ENCODE peak calls at places on chromosomes 1 and 21, in six cellular contexts. M, A, V, P, Q and Z are unnamed samples. For H3K4me1 and H3K9me3, the result is how much of the 10 kb centered on the place peaks cover.

GRCh38 chr1:161039546-161039945 is 782 bp upstream of the TSTD1 start:
- DNase-seq in M (no peak), A (no peak), V (no peak), P (no peak), Q (no peak), Z (no peak)

GRCh38 chr1:214582289-214582891 is 20.6 kb upstream of the CENPF start:
- DNase-seq in M (peak), A (no peak), V (no peak), P (no peak), Q (no peak), Z (no peak)

GRCh38 chr1:50490640-50491039 is 67.4 kb upstream of the DMRTA2 start:
- DNase-seq in M (no peak), A (no peak), V (no peak), P (no peak), Q (no peak), Z (no peak)

GRCh38 chr1:19921310-19921709 is 2.1 kb downstream of the PLA2G2E start:
- DNase-seq in M (no peak), A (no peak), V (no peak), P (no peak), Q (peak), Z (peak)

GRCh38 chr1:22689505-22689904 is 21.1 kb upstream of the EPHB2 start:
- DNase-seq in M (no peak), A (no peak), V (no peak), P (no peak), Q (no peak), Z (no peak)

GRCh38 chr1:116367256-116367949 is 5.6 kb upstream of the ATP1A1 start:
- DNase-seq in M (no peak), A (no peak), V (no peak), P (no peak), Q (no peak), Z (no peak)

GRCh38 chr21:46001821-46002681 is 20.5 kb downstream of the COL6A1 start:
- DNase-seq in M (peak), A (no peak), V (no peak), P (no peak), Q (no peak), Z (peak)

GRCh38 chr1:222702210-222702609 is 10.1 kb downstream of the AIDA start:
- DNase-seq in M (no peak), A (no peak), V (no peak), P (no peak), Q (no peak), Z (no peak)

GRCh38 chr21:17925000-17925610 is 105.9 kb upstream of the C21orf91 start:
- DNase-seq in M (peak), A (peak), V (peak), P (peak), Q (peak), Z (peak)

DNA sequence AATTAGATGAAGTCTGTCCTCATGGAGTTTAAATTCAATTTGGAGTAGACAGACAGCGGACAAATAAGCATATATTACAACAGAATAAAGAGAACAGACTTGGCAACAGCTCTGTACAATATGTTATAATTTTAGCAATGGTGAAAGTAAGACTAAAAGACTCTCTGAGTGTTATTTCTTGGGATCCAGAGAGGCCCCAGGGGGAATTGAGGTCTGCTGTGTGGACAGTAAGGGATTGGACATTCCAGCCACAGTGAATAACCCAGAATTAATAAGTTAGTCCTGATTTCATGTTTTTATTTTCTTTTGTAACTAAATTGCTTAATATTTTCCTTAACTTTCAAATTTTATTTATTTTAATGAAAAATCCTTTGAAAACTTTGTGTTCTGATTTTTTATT is 101.7 kb downstream of the PATJ start:
- DNase-seq in M (no peak), A (no peak), V (no peak), P (no peak), Q (no peak), Z (no peak)
- H3K4me1 ChIP-seq in M (under half), A (under half), V (under half), P (under half), Q (under half), Z (under half)

GRCh38 chr1:38420666-38421065 is 374.1 kb upstream of the POU3F1 start:
- DNase-seq in M (no peak), A (no peak), V (no peak), P (no peak), Q (no peak), Z (no peak)

GRCh38 chr1:38418195-38419030 is 371.8 kb upstream of the POU3F1 start:
- DNase-seq in M (no peak), A (peak), V (no peak), P (no peak), Q (no peak), Z (no peak)
- H3K9me3 ChIP-seq in M (under half), A (under half), V (under half), P (under half), Q (under half), Z (under half)

DNA sequence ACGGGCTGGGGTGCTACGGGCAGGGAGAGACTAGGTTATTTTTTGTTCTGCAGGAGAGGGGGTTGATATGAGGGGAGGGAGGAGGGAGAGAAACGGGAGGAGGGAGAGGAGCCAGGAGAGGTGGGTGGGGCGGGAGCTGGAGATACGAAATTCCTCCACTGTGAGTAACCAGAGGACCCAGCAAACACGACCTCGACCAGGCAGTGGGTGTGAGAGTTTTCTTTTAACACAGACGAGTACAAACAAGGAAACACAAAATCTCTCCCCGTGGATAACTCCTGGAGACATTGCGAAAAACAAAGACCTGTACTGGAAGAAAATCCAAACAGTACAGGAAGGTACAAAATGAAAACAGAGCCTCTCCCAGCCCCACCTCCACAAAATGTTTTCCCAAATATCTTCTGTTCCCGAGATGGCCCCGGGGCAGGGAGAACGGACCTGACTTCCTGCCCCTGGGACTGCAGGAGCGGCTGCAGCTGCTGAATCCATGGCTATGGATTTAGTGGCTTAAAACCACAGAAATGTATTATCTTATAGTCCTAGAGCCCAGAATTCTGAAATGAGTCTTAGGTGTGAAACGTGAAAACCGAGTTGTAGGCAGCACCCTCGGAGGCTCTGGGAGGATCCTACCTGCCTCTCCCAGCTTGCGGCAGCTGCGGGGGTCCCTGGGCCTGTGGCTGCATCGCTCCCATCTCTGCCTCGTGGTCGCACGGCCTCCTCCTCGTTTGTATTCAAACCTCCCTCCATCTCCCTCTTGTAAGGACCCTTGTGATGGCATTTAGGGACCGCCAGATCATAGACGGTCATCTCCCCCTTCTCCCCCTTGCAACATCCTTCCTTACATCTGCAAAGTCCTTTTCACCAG is 82.2 kb downstream of the RIPK4 start:
- DNase-seq in M (no peak), A (no peak), V (peak), P (no peak), Q (peak), Z (no peak)
- H3K4me1 ChIP-seq in M (under half), A (under half), V (under half), P (under half), Q (under half), Z (under half)

GRCh38 chr21:23936224-23936623 is 1671.1 kb downstream of the MRPL39 start:
- DNase-seq in M (no peak), A (peak), V (no peak), P (no peak), Q (no peak), Z (no peak)

DNA sequence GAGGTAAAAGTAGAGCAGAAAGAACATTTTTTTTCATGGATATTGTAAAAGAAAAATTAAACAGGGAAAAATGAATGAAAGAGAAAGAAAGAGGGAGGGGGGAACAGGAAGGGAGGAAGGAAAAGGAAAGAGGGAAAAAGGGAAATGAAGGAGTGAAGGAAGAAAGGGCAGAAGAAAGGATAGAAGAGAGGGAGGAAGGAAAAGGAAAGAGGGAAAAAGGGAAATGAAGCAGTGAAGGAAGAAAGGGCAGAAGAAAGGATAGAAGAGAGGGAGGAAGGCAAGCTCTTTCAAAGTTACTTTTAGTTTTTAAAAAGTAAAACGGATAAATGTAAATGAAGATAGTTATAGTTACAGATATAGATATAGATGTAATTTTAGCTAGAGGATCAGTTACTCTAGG is 1676.7 kb downstream of the MRPL39 start:
- DNase-seq in M (no peak), A (no peak), V (no peak), P (no peak), Q (no peak), Z (no peak)
- H3K9me3 ChIP-seq in M (under half), A (under half), V (under half), P (under half), Q (under half), Z (under half)

DNA sequence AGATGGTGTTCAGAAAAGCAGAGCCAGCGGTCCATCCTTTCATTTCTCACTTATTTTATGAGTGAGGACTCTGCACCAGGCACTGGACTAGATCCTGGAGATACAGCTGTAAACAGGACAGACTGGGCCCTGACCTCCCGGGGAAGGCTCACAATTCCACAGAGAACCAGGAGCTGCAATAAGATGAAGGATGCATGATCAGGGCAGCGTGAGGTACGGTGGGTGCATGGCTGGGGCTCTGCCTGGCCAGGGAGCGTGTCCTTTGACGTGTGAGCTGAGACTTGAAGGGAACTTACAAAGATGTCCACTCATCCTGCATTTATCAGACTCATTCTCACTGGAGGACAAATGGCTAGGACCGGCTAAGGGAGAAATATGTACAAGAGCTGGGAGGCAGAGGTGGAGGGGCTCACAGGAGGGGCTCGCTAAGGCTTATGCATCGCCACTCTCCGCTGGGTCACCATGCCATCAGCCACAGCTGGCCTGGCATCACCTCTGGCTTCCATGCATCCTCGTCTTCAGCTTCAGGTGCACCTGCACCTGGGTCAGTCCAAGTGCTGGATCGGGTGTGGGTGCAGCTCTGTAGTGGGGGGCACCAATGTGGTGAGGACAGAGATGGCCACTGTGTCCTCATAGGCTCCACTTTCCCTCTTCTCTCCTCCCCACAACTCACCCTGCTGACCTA is 213.9 kb downstream of the TOMM20 start:
- DNase-seq in M (no peak), A (no peak), V (no peak), P (no peak), Q (no peak), Z (no peak)
- H3K4me1 ChIP-seq in M (under half), A (under half), V (under half), P (under half), Q (under half), Z (under half)

GRCh38 chr21:27741736-27742135 is 774.8 kb upstream of the ADAMTS5 start:
- DNase-seq in M (no peak), A (no peak), V (no peak), P (no peak), Q (no peak), Z (no peak)
- H3K9me3 ChIP-seq in M (under half), A (under half), V (under half), P (under half), Q (under half), Z (under half)

GRCh38 chr1:111214884-111215283 is 12.6 kb upstream of the CHI3L2 start:
- DNase-seq in M (no peak), A (no peak), V (no peak), P (peak), Q (no peak), Z (no peak)
- H3K4me1 ChIP-seq in M (under half), A (under half), V (under half), P (half or more), Q (under half), Z (under half)

DNA sequence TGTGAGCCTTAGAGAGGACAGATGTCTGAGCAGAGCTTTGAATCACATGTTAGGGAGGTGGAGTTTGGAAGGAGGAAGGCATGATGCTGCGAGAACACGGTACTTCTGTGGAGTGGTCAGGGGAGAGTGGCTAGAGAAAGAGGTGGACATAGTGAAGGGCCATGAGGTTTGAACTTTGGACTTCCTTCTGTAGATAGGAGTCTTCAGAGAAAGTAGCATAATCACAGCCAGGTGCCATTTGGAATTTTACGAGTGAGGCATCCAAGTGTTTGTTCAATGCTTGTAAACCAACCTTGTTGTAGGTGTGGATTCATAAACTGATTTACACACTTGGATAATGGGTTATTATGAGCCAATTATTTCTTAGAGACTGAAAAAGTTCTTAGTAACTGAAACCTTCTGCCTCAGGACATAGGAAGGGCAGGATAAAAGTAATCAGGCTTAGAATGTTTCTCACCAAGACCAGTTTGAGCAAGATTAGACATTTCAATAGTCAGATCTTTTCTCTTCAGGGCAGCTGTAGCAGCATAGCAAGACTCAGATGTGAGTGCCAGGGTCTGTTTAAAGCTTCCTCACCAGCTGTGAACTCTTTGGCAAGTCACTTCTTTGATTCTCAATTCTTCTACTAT is 83.5 kb upstream of the HMCN1 start:
- DNase-seq in M (no peak), A (no peak), V (no peak), P (no peak), Q (peak), Z (peak)
- H3K9me3 ChIP-seq in M (under half), A (under half), V (under half), P (under half), Q (under half), Z (under half)

DNA sequence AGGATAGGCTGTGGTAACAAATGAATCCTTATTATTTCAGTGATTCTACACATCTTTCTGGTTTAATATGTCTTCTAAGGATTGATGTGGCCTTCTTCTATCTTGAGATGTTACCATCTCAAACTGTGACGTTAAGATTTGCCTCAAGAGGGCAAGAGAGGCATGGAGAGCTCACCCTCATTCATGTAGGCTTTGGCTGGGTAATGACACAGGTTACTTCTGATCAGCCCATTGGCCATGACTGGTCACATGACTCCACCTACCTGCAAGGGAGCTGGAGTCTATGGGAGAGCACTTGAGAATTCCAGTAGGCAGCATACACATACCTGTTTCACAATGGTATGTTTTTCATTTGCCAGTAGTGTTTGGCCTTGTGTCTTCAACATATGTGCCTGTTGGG is 30.0 kb downstream of the CACHD1 start:
- DNase-seq in M (peak), A (peak), V (no peak), P (no peak), Q (no peak), Z (no peak)
- H3K4me1 ChIP-seq in M (under half), A (under half), V (under half), P (under half), Q (under half), Z (under half)

GRCh38 chr1:152313319-152313801 is 11.7 kb downstream of the FLG start:
- DNase-seq in M (no peak), A (no peak), V (no peak), P (no peak), Q (no peak), Z (no peak)
- H3K9me3 ChIP-seq in M (half or more), A (under half), V (under half), P (under half), Q (under half), Z (under half)